ENCODE peak calls at places on chromosomes 4 and X, in eight cellular contexts. N is stimulated activated CD4-positive, alpha-beta T cell treated with anti-CD3 and anti-CD28 coated beads, Interleukin-2, amount 100 ng/mL, for 24 hours; S is left lobe of liver; M is sciatic nerve; O is occipital lobe; J is dermis blood vessel endothelial cell; X is thoracic aorta; L is fibroblast of the aortic adventitia. U is an unnamed sample.

GRCh38 chrX:85109235-85109634 is 105.6 kb downstream of the APOOL start:
- DNase-seq in J (peak; percentile 26), M (no peak), O (no peak), X (no peak), N (no peak), S (no peak), L (no peak), U (no peak)

GRCh38 chrX:40097492-40098263 is at the start of gene BCOR:
- DNase-seq in N (peak; percentile 77), J (peak; percentile 53), X (no peak), O (peak; percentile 70), S (peak; percentile 79), L (peak; percentile 62), M (peak; percentile 86), U (peak; percentile 69)

GRCh38 chr4:189974056-189974455 is 33.4 kb downstream of the FRG1 start:
- DNase-seq in L (peak; percentile 0), X (no peak), O (no peak), M (no peak), N (no peak), S (no peak), J (peak; percentile 34), U (no peak)

GRCh38 chrX:5870238-5870637 is 358.4 kb downstream of the NLGN4X start:
- DNase-seq in O (no peak), N (no peak), J (no peak), L (no peak), M (no peak), S (no peak), X (no peak), U (no peak)

GRCh38 chr4:68182382-68182820 is 52.7 kb upstream of the TMPRSS11F start:
- DNase-seq in O (no peak), N (no peak), S (no peak), X (no peak), L (no peak), J (no peak), M (no peak), U (no peak)

GRCh38 chrX:37998586-37999267 is 7.6 kb upstream of the SYTL5 start:
- DNase-seq in L (peak; percentile 45), X (no peak), S (no peak), N (no peak), O (no peak), M (no peak), J (no peak), U (no peak)

GRCh38 chrX:56794404-56794803 is 65.4 kb downstream of the NBDY start:
- DNase-seq in M (peak; percentile 27), O (no peak), L (no peak), J (no peak), X (no peak), N (no peak), S (no peak), U (no peak)

GRCh38 chr4:36551697-36552214 is 270.3 kb downstream of the DTHD1 start:
- DNase-seq in N (peak; percentile 17), S (no peak), X (no peak), J (no peak), L (no peak), M (no peak), O (no peak), U (no peak)

GRCh38 chr4:6343950-6344408 is 74.3 kb downstream of the WFS1 start:
- DNase-seq in N (no peak), X (no peak), M (no peak), O (no peak), S (no peak), J (no peak), L (peak; percentile 54), U (no peak)

GRCh38 chrX:129739591-129739990 is 812 bp downstream of the XPNPEP2 start:
- DNase-seq in X (no peak), S (no peak), J (no peak), M (no peak), N (no peak), O (no peak), L (no peak), U (no peak)

GRCh38 chr4:147139455-147140198 is 194.0 kb upstream of the TTC29 start:
- DNase-seq in N (no peak), L (no peak), J (no peak), S (no peak), X (no peak), O (no peak), M (no peak), U (no peak)

GRCh38 chrX:49187028-49187394 is 838 bp upstream of the PRICKLE3 start:
- DNase-seq in O (no peak), S (no peak), M (no peak), J (no peak), L (no peak), N (no peak), X (no peak), U (no peak)

GRCh38 chr4:37991623-37992410 is 31.6 kb downstream of the PTTG2 start:
- DNase-seq in L (no peak), X (no peak), J (no peak), S (no peak), N (no peak), O (no peak), M (no peak), U (no peak)

GRCh38 chr4:61068745-61069144 is 131.4 kb upstream of the ADGRL3 start:
- DNase-seq in N (no peak), O (no peak), S (no peak), L (peak; percentile 52), M (no peak), X (no peak), J (no peak), U (no peak)